ENCODE peak calls at places on chromosome 3, in eight cellular contexts. V, K, W, D, E, A, F and H are unnamed samples.

GRCh38 chr3:11627612-11628011 is 16.1 kb downstream of the VGLL4 start:
- DNase-seq in F (no peak), V (no peak), E (no peak), W (no peak), K (no peak), D (no peak), A (no peak), H (no peak)

GRCh38 chr3:100603449-100603848 is 6.0 kb upstream of the ADGRG7 start:
- DNase-seq in D (peak; percentile 17), F (peak; percentile 10), W (peak; percentile 80), E (no peak), V (peak; percentile 27), K (peak; percentile 64), A (no peak), H (peak; percentile 75)

GRCh38 chr3:193711964-193712598 is 119.1 kb downstream of the OPA1 start:
- DNase-seq in E (no peak), V (no peak), F (no peak), D (no peak), K (no peak), A (no peak), W (peak; percentile 47), H (no peak)

GRCh38 chr3:31105438-31106077 is 211.1 kb upstream of the GADL1 start:
- DNase-seq in A (no peak), V (no peak), K (peak; percentile 94), W (peak; percentile 94), D (peak; percentile 97), F (peak; percentile 99), E (no peak), H (peak; percentile 89)

GRCh38 chr3:138686771-138687221 is 78.2 kb downstream of the FAIM start:
- DNase-seq in W (peak; percentile 76), A (no peak), F (peak; percentile 95), E (no peak), V (no peak), K (peak; percentile 78), D (peak; percentile 86), H (peak; percentile 95)

GRCh38 chr3:47852604-47853397 is 49.9 kb downstream of the DHX30 start:
- DNase-seq in V (no peak), E (no peak), K (no peak), A (no peak), W (no peak), D (no peak), F (no peak), H (no peak)

GRCh38 chr3:164408356-164408755 is 669.9 kb downstream of the SI start:
- DNase-seq in E (no peak), K (no peak), A (no peak), V (no peak), F (no peak), W (peak; percentile 47), D (no peak), H (no peak)

GRCh38 chr3:38349684-38350359 is 3.2 kb downstream of the XYLB start:
- DNase-seq in V (no peak), K (peak; percentile 62), F (peak; percentile 55), D (peak; percentile 36), E (no peak), A (no peak), W (peak; percentile 44), H (no peak)

GRCh38 chr3:56025316-56025715 is 443.0 kb downstream of the ERC2 start:
- DNase-seq in A (no peak), E (no peak), F (no peak), D (no peak), K (peak; percentile 11), W (no peak), V (no peak), H (no peak)

GRCh38 chr3:30343861-30344260 is 262.5 kb upstream of the TGFBR2 start:
- DNase-seq in W (peak; percentile 86), E (no peak), K (no peak), A (no peak), D (no peak), F (no peak), V (no peak), H (no peak)

GRCh38 chr3:98900265-98901031 is 1.0 kb downstream of the DCBLD2 start:
- DNase-seq in F (no peak), A (no peak), E (no peak), W (no peak), K (no peak), D (no peak), V (no peak), H (no peak)

GRCh38 chr3:8755564-8756237 is 13.7 kb downstream of the OXTR start:
- DNase-seq in W (peak; percentile 37), K (peak; percentile 49), E (no peak), A (no peak), F (peak; percentile 17), D (no peak), V (peak; percentile 47), H (peak; percentile 47)

GRCh38 chr3:115147329-115148141 is 447 bp upstream of the ZBTB20 start:
- DNase-seq in A (peak; percentile 100), F (peak; percentile 100), V (peak; percentile 86), E (peak; percentile 96), K (peak; percentile 100), W (peak; percentile 99), D (peak; percentile 100), H (peak; percentile 100)

GRCh38 chr3:180804871-180805430 is 107.5 kb upstream of the FXR1 start:
- DNase-seq in W (peak; percentile 23), K (no peak), A (peak; percentile 13), D (peak; percentile 54), V (no peak), F (peak; percentile 67), E (no peak), H (peak; percentile 69)
- TF ChIP-seq CTCF in W (peak; percentile 29), K (peak; percentile 12), A (peak; percentile 27), D (peak; percentile 57), V (no peak), F (peak; percentile 51), E (no peak), H (peak; percentile 56)

GRCh38 chr3:15974647-15975046 is 176.9 kb upstream of the ANKRD28 start:
- DNase-seq in A (no peak), F (no peak), W (no peak), E (no peak), K (no peak), D (no peak), V (no peak), H (no peak)
- TF ChIP-seq CTCF in A (no peak), F (no peak), W (peak; percentile 44), E (no peak), K (no peak), D (no peak), V (no peak), H (peak; percentile 17)

GRCh38 chr3:15064835-15065549 is at the start of gene MRPS25:
- DNase-seq in W (peak; percentile 94), E (peak; percentile 89), D (peak; percentile 90), V (peak; percentile 93), A (peak; percentile 89), K (peak; percentile 98), F (peak; percentile 91), H (peak; percentile 96)
- TF ChIP-seq CTCF in W (no peak), E (no peak), D (no peak), V (no peak), A (no peak), K (no peak), F (no peak), H (no peak)

DNA sequence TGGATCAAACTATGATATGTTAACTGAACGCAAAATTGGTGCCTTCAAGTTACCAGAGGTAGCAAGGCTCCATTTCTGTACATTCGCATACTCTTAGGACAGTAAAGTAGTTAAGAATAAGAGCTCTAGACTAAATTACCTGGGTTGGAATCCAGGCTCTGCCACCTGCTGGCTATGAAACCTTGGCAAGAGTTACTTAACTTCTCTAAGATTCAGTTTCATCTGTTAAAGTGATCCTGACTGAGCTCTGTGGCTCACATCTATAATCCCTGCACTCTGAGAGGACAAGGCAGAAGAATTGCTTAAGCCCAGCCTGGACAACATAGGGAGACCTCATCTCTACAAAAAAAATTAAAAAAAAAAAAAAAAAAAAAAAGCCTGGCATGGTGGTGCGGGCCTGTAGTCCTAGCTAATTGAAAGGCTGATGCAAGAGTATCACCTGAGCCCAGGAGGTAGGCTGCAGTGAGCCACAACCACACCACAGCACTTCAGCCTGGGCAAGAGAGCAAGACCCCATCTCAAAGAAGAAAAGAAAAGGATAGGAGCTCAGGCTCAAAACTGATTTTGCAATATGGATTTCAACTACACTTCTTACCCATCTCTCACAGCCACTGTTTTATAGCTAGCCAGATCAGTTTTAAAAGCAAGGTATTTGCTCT is 21.3 kb downstream of the GSK3B start:
- DNase-seq in V (no peak), A (no peak), K (no peak), D (no peak), E (no peak), F (no peak), W (peak; percentile 46), H (no peak)
- TF ChIP-seq CTCF in V (peak; percentile 12), A (no peak), K (no peak), D (no peak), E (no peak), F (no peak), W (peak; percentile 61), H (peak; percentile 39)

DNA sequence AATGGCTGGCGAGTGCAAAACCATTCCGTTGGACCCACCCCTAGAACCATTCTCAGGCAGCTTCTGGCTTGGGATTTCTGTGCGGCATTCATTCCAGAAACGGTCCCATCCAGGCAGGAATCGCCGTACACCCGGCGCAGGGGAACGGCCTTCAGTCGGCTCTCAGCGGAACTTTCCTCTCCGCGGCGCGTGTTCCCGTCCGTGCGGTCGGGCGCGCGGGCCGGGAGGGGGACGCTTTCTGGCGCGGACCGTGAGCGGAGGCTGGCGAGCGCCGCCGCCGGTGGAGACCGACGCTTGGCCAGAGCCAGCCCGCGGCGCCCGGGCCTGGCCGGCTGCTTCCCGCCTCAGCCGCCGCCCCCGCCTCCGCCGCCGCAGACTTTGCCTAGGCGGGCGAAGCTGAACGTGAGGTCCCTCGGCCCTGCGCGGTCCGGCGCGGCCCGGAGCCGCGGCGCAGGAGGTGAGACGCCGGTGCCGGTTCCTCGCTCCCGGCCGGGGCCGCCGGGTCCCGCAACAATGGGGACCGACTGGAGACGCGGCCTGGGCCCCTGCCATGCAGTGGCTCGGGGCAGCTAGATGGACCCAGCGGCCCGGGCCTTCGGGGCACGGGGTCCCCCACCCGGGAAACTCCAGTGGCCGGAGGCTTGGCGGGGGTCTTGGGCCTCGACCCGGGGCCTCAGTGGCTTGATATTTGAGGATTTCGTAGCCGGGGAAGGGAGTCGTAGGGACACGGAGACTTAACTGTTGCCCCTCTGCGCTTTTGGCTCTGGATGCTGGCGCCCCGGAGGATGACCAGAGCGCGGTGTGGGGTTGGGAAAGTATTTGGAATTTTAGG is at the start of gene RAD54L2:
- DNase-seq in F (peak; percentile 81), K (peak; percentile 96), E (peak; percentile 78), D (peak; percentile 84), W (peak; percentile 89), V (peak; percentile 67), A (peak; percentile 83), H (peak; percentile 86)
- TF ChIP-seq CTCF in F (no peak), K (no peak), E (peak; percentile 33), D (peak; percentile 9), W (peak; percentile 33), V (peak; percentile 36), A (no peak), H (peak; percentile 19)

GRCh38 chr3:25021816-25022215 is 406.2 kb upstream of the RARB start:
- DNase-seq in F (peak; percentile 51), E (no peak), A (no peak), K (peak; percentile 14), W (peak; percentile 6), D (peak; percentile 48), V (no peak), H (peak; percentile 89)
- TF ChIP-seq CTCF in F (peak; percentile 70), E (no peak), A (no peak), K (peak; percentile 71), W (peak; percentile 48), D (peak; percentile 66), V (peak; percentile 41), H (peak; percentile 84)

GRCh38 chr3:153903430-153903829 is 217.8 kb upstream of the ARHGEF26 start:
- DNase-seq in E (no peak), A (no peak), F (no peak), D (no peak), V (no peak), W (no peak), K (no peak), H (no peak)
- TF ChIP-seq CTCF in E (no peak), A (no peak), F (no peak), D (no peak), V (no peak), W (peak; percentile 31), K (no peak), H (no peak)